ENCODE peak calls at places on chromosomes 7 and 10, in ten cellular contexts. One of them, this sample, is unnamed.
A peak's percentile ranks its signal among the peaks of the same experiment; 100 is the strongest.

GRCh38 chr7:92953657-92954056 is 117.3 kb upstream of the CDK6 start:
- DNase-seq in nephron progenitor cell: no peak
- DNase-seq in activated CD4-positive, alpha-beta T cell treated with anti-CD3 and anti-CD28 coated beads for 24 hours: no peak
- DNase-seq in stimulated activated CD4-positive, alpha-beta T cell treated with anti-CD3 and anti-CD28 coated beads, Interleukin-12 subunit alpha, Interleukin-12 subunit beta, amount 100 ng/mL, for 4 hours: no peak
- DNase-seq in NCI-H526: peak; percentile 36
- DNase-seq in SW480: peak; percentile 29
- DNase-seq in fibroblast of villous mesenchyme: no peak
- DNase-seq in HS-5: no peak
- DNase-seq in NCI-H2029: no peak
- DNase-seq in transverse colon: no peak
- DNase-seq in this sample: no peak

GRCh38 chr10:130244928-130245495 is 108.8 kb downstream of the GLRX3 start:
- DNase-seq in fibroblast of villous mesenchyme: no peak
- DNase-seq in stimulated activated CD4-positive, alpha-beta T cell treated with anti-CD3 and anti-CD28 coated beads, Interleukin-12 subunit alpha, Interleukin-12 subunit beta, amount 100 ng/mL, for 4 hours: no peak
- DNase-seq in NCI-H526: no peak
- DNase-seq in NCI-H2029: no peak
- DNase-seq in HS-5: no peak
- DNase-seq in transverse colon: no peak
- DNase-seq in nephron progenitor cell: no peak
- DNase-seq in SW480: no peak
- DNase-seq in activated CD4-positive, alpha-beta T cell treated with anti-CD3 and anti-CD28 coated beads for 24 hours: no peak
- DNase-seq in this sample: no peak

GRCh38 chr10:73837072-73837471 is 25.7 kb upstream of the NDST2 start:
- DNase-seq in NCI-H2029: no peak
- DNase-seq in activated CD4-positive, alpha-beta T cell treated with anti-CD3 and anti-CD28 coated beads for 24 hours: no peak
- DNase-seq in HS-5: no peak
- DNase-seq in SW480: no peak
- DNase-seq in transverse colon: no peak
- DNase-seq in nephron progenitor cell: no peak
- DNase-seq in fibroblast of villous mesenchyme: peak; percentile 20
- DNase-seq in NCI-H526: no peak
- DNase-seq in stimulated activated CD4-positive, alpha-beta T cell treated with anti-CD3 and anti-CD28 coated beads, Interleukin-12 subunit alpha, Interleukin-12 subunit beta, amount 100 ng/mL, for 4 hours: no peak
- DNase-seq in this sample: no peak

GRCh38 chr10:118818621-118819221 is 64.0 kb upstream of the CACUL1 start:
- DNase-seq in NCI-H526: no peak
- DNase-seq in fibroblast of villous mesenchyme: no peak
- DNase-seq in activated CD4-positive, alpha-beta T cell treated with anti-CD3 and anti-CD28 coated beads for 24 hours: no peak
- DNase-seq in nephron progenitor cell: no peak
- DNase-seq in SW480: no peak
- DNase-seq in HS-5: no peak
- DNase-seq in transverse colon: no peak
- DNase-seq in stimulated activated CD4-positive, alpha-beta T cell treated with anti-CD3 and anti-CD28 coated beads, Interleukin-12 subunit alpha, Interleukin-12 subunit beta, amount 100 ng/mL, for 4 hours: no peak
- DNase-seq in NCI-H2029: peak; percentile 75
- DNase-seq in this sample: no peak

GRCh38 chr7:133853706-133854276 is 273.3 kb upstream of the LRGUK start:
- DNase-seq in stimulated activated CD4-positive, alpha-beta T cell treated with anti-CD3 and anti-CD28 coated beads, Interleukin-12 subunit alpha, Interleukin-12 subunit beta, amount 100 ng/mL, for 4 hours: no peak
- DNase-seq in nephron progenitor cell: peak; percentile 20
- DNase-seq in NCI-H526: peak; percentile 86
- DNase-seq in activated CD4-positive, alpha-beta T cell treated with anti-CD3 and anti-CD28 coated beads for 24 hours: no peak
- DNase-seq in fibroblast of villous mesenchyme: peak; percentile 50
- DNase-seq in HS-5: peak; percentile 61
- DNase-seq in SW480: peak; percentile 91
- DNase-seq in transverse colon: peak; percentile 35
- DNase-seq in NCI-H2029: peak; percentile 65
- DNase-seq in this sample: peak; percentile 49

GRCh38 chr10:66822801-66823200 is 103.0 kb upstream of the LRRTM3 start:
- DNase-seq in activated CD4-positive, alpha-beta T cell treated with anti-CD3 and anti-CD28 coated beads for 24 hours: no peak
- DNase-seq in nephron progenitor cell: no peak
- DNase-seq in SW480: no peak
- DNase-seq in NCI-H2029: no peak
- DNase-seq in stimulated activated CD4-positive, alpha-beta T cell treated with anti-CD3 and anti-CD28 coated beads, Interleukin-12 subunit alpha, Interleukin-12 subunit beta, amount 100 ng/mL, for 4 hours: no peak
- DNase-seq in NCI-H526: no peak
- DNase-seq in HS-5: no peak
- DNase-seq in transverse colon: peak; percentile 15
- DNase-seq in fibroblast of villous mesenchyme: no peak
- DNase-seq in this sample: no peak

GRCh38 chr7:100965723-100966541 is 3.4 kb upstream of the MUC12 start:
- DNase-seq in transverse colon: peak; percentile 91
- DNase-seq in NCI-H2029: no peak
- DNase-seq in NCI-H526: no peak
- DNase-seq in activated CD4-positive, alpha-beta T cell treated with anti-CD3 and anti-CD28 coated beads for 24 hours: peak; percentile 50
- DNase-seq in stimulated activated CD4-positive, alpha-beta T cell treated with anti-CD3 and anti-CD28 coated beads, Interleukin-12 subunit alpha, Interleukin-12 subunit beta, amount 100 ng/mL, for 4 hours: peak; percentile 72
- DNase-seq in fibroblast of villous mesenchyme: peak; percentile 56
- DNase-seq in SW480: peak; percentile 95
- DNase-seq in HS-5: no peak
- DNase-seq in nephron progenitor cell: peak; percentile 100
- DNase-seq in this sample: no peak

GRCh38 chr7:30923009-30923773 is 11.5 kb downstream of the AQP1 start:
- DNase-seq in fibroblast of villous mesenchyme: no peak
- DNase-seq in transverse colon: peak; percentile 6
- DNase-seq in NCI-H2029: no peak
- DNase-seq in SW480: no peak
- DNase-seq in nephron progenitor cell: peak; percentile 1
- DNase-seq in NCI-H526: no peak
- DNase-seq in activated CD4-positive, alpha-beta T cell treated with anti-CD3 and anti-CD28 coated beads for 24 hours: no peak
- DNase-seq in HS-5: no peak
- DNase-seq in stimulated activated CD4-positive, alpha-beta T cell treated with anti-CD3 and anti-CD28 coated beads, Interleukin-12 subunit alpha, Interleukin-12 subunit beta, amount 100 ng/mL, for 4 hours: no peak
- DNase-seq in this sample: no peak

GRCh38 chr7:19177269-19177668 is 32.0 kb upstream of the FERD3L start:
- DNase-seq in activated CD4-positive, alpha-beta T cell treated with anti-CD3 and anti-CD28 coated beads for 24 hours: no peak
- DNase-seq in fibroblast of villous mesenchyme: no peak
- DNase-seq in NCI-H526: no peak
- DNase-seq in HS-5: no peak
- DNase-seq in nephron progenitor cell: no peak
- DNase-seq in stimulated activated CD4-positive, alpha-beta T cell treated with anti-CD3 and anti-CD28 coated beads, Interleukin-12 subunit alpha, Interleukin-12 subunit beta, amount 100 ng/mL, for 4 hours: no peak
- DNase-seq in NCI-H2029: no peak
- DNase-seq in SW480: peak; percentile 89
- DNase-seq in transverse colon: no peak
- DNase-seq in this sample: peak; percentile 1